ENCODE peak calls at places on chromosomes 2 and 18, in ten cellular contexts. M is activated naive CD4-positive, alpha-beta T cell treated with Interleukin-2 at 50 U/mL for 16 hours; D is HT-29; O is stimulated activated CD8-positive, alpha-beta memory T cell treated with anti-CD3 and anti-CD28 coated beads, Interleukin-4, amount 100 ng/mL, for 1 hour; N is RPMI7951; S is activated CD4-positive, alpha-beta T cell treated with anti-CD3 and anti-CD28 coated beads for 36 hours; J is activated naive CD8-positive, alpha-beta T cell treated with anti-CD3 and anti-CD28 coated beads, Interleukin-2, amount 10 ng/mL, durations not matched to agents 7 days and 5 days; U is effector memory CD8-positive, alpha-beta T cell; F is hypothalamus; Y is activated T-cell treated with anti-CD3 and anti-CD28 coated beads for 24 hours. H is an unnamed sample.

GRCh38 chr2:172564376-172564775 is 8.5 kb downstream of the PDK1 start:
- DNase-seq in M (no peak), O (no peak), Y (no peak), U (no peak), J (no peak), D (no peak), N (peak), S (no peak), F (no peak), H (peak)

GRCh38 chr2:168212866-168213265 is 34.5 kb downstream of the STK39 start:
- DNase-seq in U (no peak), D (no peak), S (no peak), F (no peak), J (no peak), M (no peak), Y (no peak), N (peak), O (no peak), H (no peak)

GRCh38 chr2:55862269-55862668 is 61.3 kb downstream of the EFEMP1 start:
- DNase-seq in Y (no peak), M (no peak), J (no peak), U (no peak), F (no peak), N (peak), D (no peak), S (no peak), O (no peak), H (no peak)

GRCh38 chr2:8680931-8681760 is 710 bp upstream of the ID2 start:
- DNase-seq in O (no peak), S (peak), D (peak), N (peak), M (peak), F (peak), Y (peak), U (peak), J (peak), H (peak)

GRCh38 chr2:171167352-171167997 is 6.8 kb upstream of the TLK1 start:
- DNase-seq in J (no peak), Y (no peak), F (no peak), D (no peak), M (no peak), S (no peak), O (no peak), U (no peak), N (no peak), H (no peak)

GRCh38 chr2:145484443-145485086 is 964.6 kb upstream of the ZEB2 start:
- DNase-seq in J (no peak), F (no peak), D (peak), M (no peak), O (no peak), U (no peak), Y (no peak), N (peak), S (no peak), H (no peak)

GRCh38 chr2:193841389-193842150 is 1646.8 kb upstream of the TMEFF2 start:
- DNase-seq in N (no peak), F (no peak), J (no peak), M (no peak), D (no peak), Y (no peak), S (no peak), O (no peak), U (no peak), H (no peak)

GRCh38 chr2:208025037-208025813 is at the start of gene PLEKHM3:
- DNase-seq in S (peak), J (peak), O (peak), N (peak), M (peak), Y (peak), F (peak), U (peak), D (peak), H (peak)

GRCh38 chr2:31675485-31675901 is 94.8 kb upstream of the SRD5A2 start:
- DNase-seq in S (no peak), Y (no peak), D (peak), O (no peak), J (no peak), N (no peak), M (no peak), U (no peak), F (no peak), H (no peak)

GRCh38 chr18:58247363-58247834 is 203.4 kb downstream of the NEDD4L start:
- DNase-seq in N (no peak), J (no peak), F (peak), Y (no peak), O (no peak), D (no peak), U (no peak), M (no peak), S (no peak), H (peak)

GRCh38 chr2:219401621-219402020 is 13.9 kb upstream of the DNPEP start:
- DNase-seq in O (no peak), J (no peak), S (no peak), D (no peak), M (no peak), U (no peak), Y (no peak), F (no peak), N (no peak), H (no peak)

GRCh38 chr2:197163755-197164753 is 146.5 kb downstream of the ANKRD44 start:
- DNase-seq in S (no peak), U (no peak), Y (no peak), O (no peak), F (peak), D (no peak), M (no peak), J (no peak), N (no peak), H (peak)

GRCh38 chr2:36376319-36376765 is 20.8 kb downstream of the CRIM1 start:
- DNase-seq in J (no peak), U (no peak), S (no peak), D (peak), N (peak), Y (no peak), O (no peak), F (peak), M (no peak), H (peak)

GRCh38 chr18:68662779-68663178 is 52.1 kb downstream of the TMX3 start:
- DNase-seq in O (no peak), U (no peak), Y (no peak), S (no peak), D (no peak), N (peak), M (no peak), J (no peak), F (no peak), H (no peak)

GRCh38 chr2:198973785-198974184 is 484.0 kb downstream of the SATB2 start:
- DNase-seq in Y (no peak), M (no peak), U (no peak), J (no peak), O (no peak), D (no peak), N (no peak), S (no peak), F (no peak), H (no peak)

GRCh38 chr2:100281521-100282438 is 40.5 kb downstream of the LONRF2 start:
- DNase-seq in D (no peak), J (no peak), O (no peak), F (no peak), Y (no peak), S (no peak), M (no peak), N (peak), U (no peak), H (peak)

GRCh38 chr2:214543386-214543955 is 132.6 kb downstream of the VWC2L start:
- DNase-seq in Y (no peak), J (no peak), F (no peak), O (no peak), N (peak), M (no peak), S (no peak), U (no peak), D (peak), H (no peak)

GRCh38 chr2:62423235-62423634 is 82.8 kb downstream of the TMEM17 start:
- DNase-seq in F (no peak), Y (no peak), U (no peak), J (no peak), D (peak), S (no peak), M (no peak), O (no peak), N (peak), H (no peak)

GRCh38 chr18:48668466-48669179 is 129.8 kb downstream of the CTIF start:
- DNase-seq in N (no peak), F (no peak), D (peak), U (no peak), J (no peak), M (no peak), Y (no peak), O (no peak), S (no peak), H (no peak)

GRCh38 chr18:43486462-43486861 is 209.2 kb upstream of the SYT4 start:
- DNase-seq in U (no peak), N (no peak), F (no peak), O (no peak), Y (no peak), S (peak), D (no peak), M (no peak), J (no peak), H (no peak)

GRCh38 chr18:32175265-32175664 is 14.6 kb upstream of the MEP1B start:
- DNase-seq in J (no peak), M (no peak), S (no peak), N (no peak), Y (no peak), O (no peak), D (no peak), U (no peak), F (no peak), H (peak)

GRCh38 chr2:65731476-65731875 is 299.1 kb upstream of the SPRED2 start:
- DNase-seq in Y (no peak), U (no peak), O (no peak), S (no peak), F (no peak), J (no peak), M (no peak), D (no peak), N (peak), H (no peak)

GRCh38 chr18:56490942-56491341 is 147.4 kb downstream of the TXNL1 start:
- DNase-seq in D (no peak), J (no peak), F (no peak), N (no peak), M (no peak), U (no peak), Y (no peak), O (no peak), S (no peak), H (no peak)

GRCh38 chr2:12330916-12331315 is 385.8 kb upstream of the TRIB2 start:
- DNase-seq in Y (no peak), D (no peak), S (no peak), M (no peak), F (no peak), J (no peak), N (peak), O (no peak), U (no peak), H (no peak)

H was measured in Ammon's horn.